ENCODE peak calls at places on chromosomes 2 and 18, in four cellular contexts. Q is OCI-LY7, K is cardiac muscle cell, V is fibroblast of pulmonary artery. D is an unnamed sample.

GRCh38 chr2:180125245-180125962 is 118.3 kb upstream of the CWC22 start:
- DNase-seq in Q (peak), K (peak), V (peak), D (peak)

GRCh38 chr18:63472380-63472779 is 4.4 kb upstream of the SERPINB5 start:
- DNase-seq in Q (no peak), K (no peak), V (no peak), D (no peak)

GRCh38 chr2:198096965-198097364 is 292.6 kb downstream of the PLCL1 start:
- DNase-seq in Q (no peak), K (no peak), V (no peak), D (no peak)

GRCh38 chr18:70256994-70257393 is 31.9 kb upstream of the SOCS6 start:
- DNase-seq in Q (no peak), K (no peak), V (no peak), D (no peak)

GRCh38 chr2:237594514-237594871 is 4.0 kb upstream of the RAB17 start:
- DNase-seq in Q (no peak), K (no peak), V (no peak), D (no peak)

GRCh38 chr2:182456784-182457183 is 29.9 kb upstream of the PDE1A start:
- DNase-seq in Q (no peak), K (no peak), V (peak), D (no peak)

GRCh38 chr2:56754066-56754615 is 570.4 kb downstream of the CCDC85A start:
- DNase-seq in Q (no peak), K (no peak), V (no peak), D (no peak)

GRCh38 chr2:205284323-205284722 is 398.0 kb upstream of the NRP2 start:
- DNase-seq in Q (no peak), K (no peak), V (no peak), D (no peak)

GRCh38 chr18:45775241-45775676 is 50.2 kb upstream of the SIGLEC15 start:
- DNase-seq in Q (no peak), K (no peak), V (peak), D (no peak)

GRCh38 chr2:45145073-45145899 is 136.0 kb upstream of the SIX2 start:
- DNase-seq in Q (no peak), K (no peak), V (no peak), D (no peak)

GRCh38 chr2:69390474-69390873 is 3.4 kb upstream of the GFPT1 start:
- DNase-seq in Q (no peak), K (no peak), V (no peak), D (no peak)

GRCh38 chr2:210072922-210073509 is 70.6 kb downstream of the RPE start:
- DNase-seq in Q (peak), K (peak), V (peak), D (peak)

GRCh38 chr2:64019975-64020281 is 700 bp upstream of the VPS54 start:
- DNase-seq in Q (no peak), K (no peak), V (no peak), D (no peak)

GRCh38 chr2:235536711-235537110 is 42.9 kb downstream of the AGAP1 start:
- DNase-seq in Q (no peak), K (no peak), V (no peak), D (no peak)

GRCh38 chr2:231548752-231549151 is 18.5 kb upstream of the NMUR1 start:
- DNase-seq in Q (no peak), K (no peak), V (no peak), D (no peak)

GRCh38 chr18:74556166-74556565 is 21.9 kb downstream of the CNDP1 start:
- DNase-seq in Q (no peak), K (no peak), V (no peak), D (no peak)

GRCh38 chr18:76859474-76860339 is 37.4 kb downstream of the ZNF236 start:
- DNase-seq in Q (no peak), K (no peak), V (no peak), D (no peak)

GRCh38 chr2:230160112-230160660 is 59.6 kb downstream of the SP110 start:
- DNase-seq in Q (peak), K (peak), V (peak), D (peak)

GRCh38 chr2:94622113-94622618 is 249.1 kb upstream of the TEKT4 start:
- DNase-seq in Q (no peak), K (no peak), V (no peak), D (no peak)

GRCh38 chr18:3623769-3624545 is 174.0 kb downstream of the TGIF1 start:
- DNase-seq in Q (no peak), K (peak), V (peak), D (no peak)

GRCh38 chr2:191866675-191867506 is 20.0 kb upstream of the CAVIN2 start:
- DNase-seq in Q (no peak), K (peak), V (peak), D (no peak)

GRCh38 chr2:20148841-20149702 is 75.9 kb downstream of the SDC1 start:
- DNase-seq in Q (no peak), K (no peak), V (peak), D (no peak)

GRCh38 chr2:58709687-58710354 is 468.7 kb upstream of the FANCL start:
- DNase-seq in Q (no peak), K (no peak), V (no peak), D (no peak)

GRCh38 chr2:236643480-236643879 is 73.9 kb downstream of the ACKR3 start:
- DNase-seq in Q (no peak), K (no peak), V (no peak), D (no peak)

GRCh38 chr2:38835015-38835601 is 40.6 kb downstream of the DHX57 start:
- DNase-seq in Q (peak), K (peak), V (peak), D (no peak)